ENCODE peak calls at places on chromosomes 4 and X, in six cellular contexts. I, D, R, O, F and X are unnamed samples.

GRCh38 chr4:36283912-36284465 is 2.6 kb downstream of the DTHD1 start:
- DNase-seq in I (no peak), D (no peak), R (no peak), O (no peak), F (no peak), X (no peak)

GRCh38 chr4:122700178-122700725 is 32.3 kb upstream of the BBS12 start:
- DNase-seq in I (peak), D (no peak), R (no peak), O (no peak), F (peak), X (peak)

GRCh38 chr4:46931981-46932380 is 22.9 kb upstream of the COX7B2 start:
- DNase-seq in I (peak), D (peak), R (peak), O (peak), F (peak), X (peak)

GRCh38 chr4:183437452-183437851 is 7.0 kb upstream of the CDKN2AIP start:
- DNase-seq in I (no peak), D (no peak), R (no peak), O (no peak), F (no peak), X (no peak)

GRCh38 chrX:51435101-51435500 is 61.3 kb downstream of the NUDT11 start:
- DNase-seq in I (no peak), D (no peak), R (no peak), O (no peak), F (no peak), X (no peak)

GRCh38 chrX:73851014-73852009 is 288.3 kb downstream of the CHIC1 start:
- DNase-seq in I (no peak), D (no peak), R (peak), O (no peak), F (no peak), X (no peak)

GRCh38 chr4:38099908-38100407 is 139.8 kb downstream of the PTTG2 start:
- DNase-seq in I (no peak), D (no peak), R (no peak), O (no peak), F (peak), X (no peak)

GRCh38 chrX:10177620-10178019 is 20.8 kb downstream of the CLCN4 start:
- DNase-seq in I (no peak), D (no peak), R (no peak), O (no peak), F (peak), X (no peak)

GRCh38 chrX:45591650-45592049 is 391.0 kb upstream of the DIPK2B start:
- DNase-seq in I (no peak), D (no peak), R (no peak), O (no peak), F (no peak), X (no peak)

GRCh38 chr4:180028682-180029081 is 2214.5 kb upstream of the TENM3 start:
- DNase-seq in I (peak), D (peak), R (peak), O (peak), F (no peak), X (peak)

GRCh38 chrX:17007134-17007768 is 60.8 kb downstream of the REPS2 start:
- DNase-seq in I (peak), D (peak), R (no peak), O (peak), F (peak), X (no peak)

GRCh38 chr4:159504634-159505033 is 401.8 kb downstream of the RAPGEF2 start:
- DNase-seq in I (no peak), D (no peak), R (no peak), O (no peak), F (no peak), X (no peak)

DNA sequence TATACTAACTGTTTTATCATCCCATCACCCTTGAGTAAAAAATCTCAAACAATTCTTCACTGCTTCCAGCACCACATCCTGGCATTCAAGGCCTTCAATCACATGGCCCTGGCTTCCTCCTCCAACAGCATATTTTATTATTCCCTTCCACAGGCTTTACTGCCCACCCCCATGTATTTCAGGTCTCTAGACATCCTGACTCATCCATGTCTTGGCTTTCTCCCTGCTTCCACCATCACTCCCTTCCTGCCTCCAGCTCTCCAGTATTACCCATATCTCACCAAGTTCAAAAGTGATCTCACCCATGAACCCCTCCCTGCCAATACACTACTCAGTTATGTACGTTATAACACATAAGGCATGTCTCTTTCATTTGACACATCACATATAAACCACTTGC is 34.7 kb upstream of the PLAC1 start:
- DNase-seq in I (peak), D (no peak), R (no peak), O (no peak), F (peak), X (no peak)
- TF ChIP-seq EZH2phosphoT487 in I (no peak), D (no peak), R (no peak), O (no peak), F (no peak), X (no peak)

GRCh38 chr4:126658391-126658790 is 974.4 kb upstream of the INTU start:
- DNase-seq in I (no peak), D (no peak), R (no peak), O (no peak), F (no peak), X (no peak)
- TF ChIP-seq EZH2phosphoT487 in I (no peak), D (no peak), R (no peak), O (no peak), F (no peak), X (no peak)

GRCh38 chr4:1323635-1324442 is 23.2 kb upstream of the UVSSA start:
- DNase-seq in I (peak), D (no peak), R (no peak), O (no peak), F (peak), X (no peak)
- TF ChIP-seq EZH2phosphoT487 in I (no peak), D (no peak), R (no peak), O (no peak), F (no peak), X (no peak)

GRCh38 chr4:144750348-144750747 is 104.4 kb downstream of the HHIP start:
- DNase-seq in I (no peak), D (no peak), R (no peak), O (no peak), F (no peak), X (no peak)

GRCh38 chr4:144757969-144758368 is 112.0 kb downstream of the HHIP start:
- DNase-seq in I (peak), D (no peak), R (no peak), O (no peak), F (no peak), X (no peak)

GRCh38 chr4:144748814-144749555 is 103.0 kb downstream of the HHIP start:
- DNase-seq in I (no peak), D (no peak), R (no peak), O (no peak), F (no peak), X (no peak)

DNA sequence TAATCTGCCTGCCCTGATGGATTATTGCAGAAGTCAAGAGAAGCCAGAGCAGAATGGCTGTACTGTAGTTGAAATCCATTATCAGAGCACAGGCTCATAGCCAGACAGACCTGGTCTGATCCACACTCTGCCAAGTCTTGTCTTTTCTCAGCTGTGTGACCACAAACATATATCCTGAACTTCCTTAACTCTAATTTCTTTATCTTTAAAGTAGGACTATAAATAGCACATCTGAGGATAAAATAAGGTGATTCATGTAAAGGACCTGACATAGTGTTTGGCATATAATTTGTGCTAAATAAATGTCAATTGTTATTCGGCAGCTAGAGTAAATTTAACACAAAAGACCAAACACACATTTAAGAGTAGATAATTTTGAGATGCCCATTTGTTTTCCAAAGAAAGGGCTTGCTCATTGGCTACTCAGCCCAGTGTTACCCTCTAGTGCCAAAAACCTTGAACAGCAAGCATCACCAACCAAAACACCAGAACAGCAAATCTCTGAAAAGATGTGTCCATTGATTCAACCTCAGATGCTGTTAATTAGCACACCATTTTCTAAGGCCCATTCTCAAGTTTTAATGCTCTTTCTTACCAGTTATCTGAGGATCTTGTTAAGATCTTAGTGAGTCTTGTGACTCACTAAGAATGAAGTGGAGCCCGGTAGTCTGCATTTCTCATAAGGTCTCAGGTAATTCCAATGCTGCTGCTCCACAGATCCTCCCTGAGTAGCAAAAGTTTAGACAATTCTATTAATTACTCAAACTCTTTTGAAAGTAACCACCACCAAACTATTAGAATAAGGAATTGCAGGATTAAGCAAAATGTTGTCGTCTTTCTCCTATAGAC is 108.8 kb downstream of the HHIP start:
- DNase-seq in I (peak), D (no peak), R (peak), O (peak), F (peak), X (no peak)
- TF ChIP-seq EZH2phosphoT487 in I (no peak), D (no peak), R (no peak), O (no peak), F (no peak), X (no peak)

DNA sequence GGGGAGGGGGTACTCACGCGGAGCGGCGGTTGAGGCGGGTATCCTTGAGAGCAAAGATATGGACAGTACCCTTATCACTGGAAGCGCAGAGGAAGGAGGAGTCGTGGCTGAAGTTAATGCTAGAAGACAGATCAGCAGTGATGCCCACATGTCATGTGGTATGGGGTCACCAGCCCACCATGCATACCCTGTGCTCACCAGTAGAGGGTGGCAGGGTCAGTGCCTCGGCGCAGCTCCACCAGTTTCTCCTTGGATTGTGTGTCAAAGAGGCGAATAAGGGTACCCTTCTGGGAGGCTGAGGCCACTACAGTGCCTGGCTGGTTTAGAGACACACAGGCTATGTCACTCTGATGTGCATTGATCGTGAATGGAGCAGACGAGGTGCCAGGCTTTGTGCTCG is 1.5 kb upstream of the PRAF2 start:
- DNase-seq in I (no peak), D (no peak), R (no peak), O (no peak), F (no peak), X (no peak)
- TF ChIP-seq EZH2phosphoT487 in I (no peak), D (no peak), R (no peak), O (no peak), F (no peak), X (no peak)

GRCh38 chr4:8523175-8523574 is 57.0 kb upstream of the GPR78 start:
- DNase-seq in I (no peak), D (no peak), R (no peak), O (no peak), F (no peak), X (no peak)
- TF ChIP-seq EZH2phosphoT487 in I (no peak), D (no peak), R (no peak), O (no peak), F (no peak), X (no peak)

GRCh38 chrX:38312436-38312835 is 14.9 kb downstream of the RPGR start:
- DNase-seq in I (peak), D (no peak), R (no peak), O (no peak), F (peak), X (no peak)
- TF ChIP-seq EZH2phosphoT487 in I (no peak), D (no peak), R (no peak), O (no peak), F (no peak), X (no peak)

GRCh38 chr4:111934294-111934693 is 211.0 kb upstream of the FAM241A start:
- DNase-seq in I (no peak), D (no peak), R (no peak), O (peak), F (peak), X (no peak)

GRCh38 chr4:111933703-111934102 is 211.6 kb upstream of the FAM241A start:
- DNase-seq in I (no peak), D (no peak), R (no peak), O (no peak), F (no peak), X (no peak)

GRCh38 chr4:111941957-111942356 is 203.3 kb upstream of the FAM241A start:
- DNase-seq in I (no peak), D (no peak), R (no peak), O (peak), F (no peak), X (no peak)

GRCh38 chr4:111937368-111937767 is 207.9 kb upstream of the FAM241A start:
- DNase-seq in I (peak), D (no peak), R (peak), O (peak), F (peak), X (peak)
- TF ChIP-seq EZH2phosphoT487 in I (no peak), D (no peak), R (no peak), O (no peak), F (no peak), X (no peak)

DNA sequence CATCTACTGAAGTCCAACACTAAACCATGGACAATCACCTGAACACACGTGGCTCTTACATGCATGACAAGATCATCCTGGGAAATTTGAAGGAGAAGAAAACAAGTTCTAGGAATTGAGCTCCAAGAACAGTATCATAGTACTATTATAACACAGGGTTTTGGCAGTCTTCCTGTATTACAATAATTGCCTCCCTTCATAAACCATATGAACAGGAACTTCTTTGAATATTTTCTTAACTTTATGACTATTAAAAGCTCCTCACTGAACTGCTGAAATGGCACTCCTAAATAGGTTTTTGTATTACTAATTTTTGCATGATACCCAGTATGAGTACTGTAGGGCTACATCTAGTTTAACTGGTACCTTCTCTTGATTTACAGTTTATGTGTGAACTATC is 130.0 kb downstream of the ZAR1 start:
- DNase-seq in I (no peak), D (no peak), R (no peak), O (no peak), F (no peak), X (no peak)
- TF ChIP-seq EZH2phosphoT487 in I (no peak), D (no peak), R (no peak), O (no peak), F (no peak), X (no peak)

GRCh38 chr4:166197166-166197565 is 324.1 kb downstream of the TLL1 start:
- DNase-seq in I (peak), D (no peak), R (no peak), O (no peak), F (no peak), X (no peak)
- TF ChIP-seq EZH2phosphoT487 in I (no peak), D (no peak), R (no peak), O (no peak), F (no peak), X (no peak)